ENCODE peak calls at places on chromosomes 7 and 10, in four cellular contexts. One of them, this sample, is unnamed.

GRCh38 chr10:84004206-84004605 is 135.1 kb upstream of the GHITM start:
- DNase-seq in astrocyte: no peak
- DNase-seq in MM.1S: no peak
- DNase-seq in hepatocyte: peak; percentile 29
- DNase-seq in this sample: no peak

GRCh38 chr7:28207486-28208158 is 27.0 kb upstream of the JAZF1 start:
- DNase-seq in hepatocyte: no peak
- DNase-seq in MM.1S: peak; percentile 68
- DNase-seq in astrocyte: peak; percentile 56
- DNase-seq in this sample: no peak

GRCh38 chr10:63935705-63936104 is 414.5 kb downstream of the REEP3 start:
- DNase-seq in hepatocyte: no peak
- DNase-seq in astrocyte: no peak
- DNase-seq in MM.1S: peak; percentile 30
- DNase-seq in this sample: peak; percentile 68

GRCh38 chr7:7577888-7578287 is 11.2 kb downstream of the MIOS start:
- DNase-seq in astrocyte: no peak
- DNase-seq in MM.1S: no peak
- DNase-seq in hepatocyte: no peak
- DNase-seq in this sample: no peak

GRCh38 chr10:58755688-58756087 is 243.0 kb downstream of the BICC1 start:
- DNase-seq in MM.1S: peak; percentile 58
- DNase-seq in astrocyte: peak; percentile 92
- DNase-seq in hepatocyte: peak; percentile 55
- DNase-seq in this sample: no peak

GRCh38 chr7:106065560-106066500 is 46.3 kb downstream of the SYPL1 start:
- DNase-seq in hepatocyte: no peak
- DNase-seq in astrocyte: no peak
- DNase-seq in MM.1S: no peak
- DNase-seq in this sample: no peak

GRCh38 chr7:148697950-148698396 is 730 bp upstream of the CUL1 start:
- DNase-seq in astrocyte: no peak
- DNase-seq in hepatocyte: no peak
- DNase-seq in MM.1S: peak; percentile 48
- DNase-seq in this sample: peak; percentile 66

GRCh38 chr7:159116581-159117339 is 27.9 kb downstream of the VIPR2 start:
- DNase-seq in astrocyte: no peak
- DNase-seq in hepatocyte: no peak
- DNase-seq in MM.1S: no peak
- DNase-seq in this sample: no peak

GRCh38 chr10:33306756-33307519 is 27.5 kb downstream of the NRP1 start:
- DNase-seq in MM.1S: no peak
- DNase-seq in hepatocyte: peak; percentile 45
- DNase-seq in astrocyte: peak; percentile 35
- DNase-seq in this sample: no peak

GRCh38 chr10:31219321-31219720 is 99.7 kb upstream of the ZEB1 start:
- DNase-seq in astrocyte: no peak
- DNase-seq in hepatocyte: no peak
- DNase-seq in MM.1S: no peak
- DNase-seq in this sample: no peak

GRCh38 chr7:91288208-91288824 is 24.1 kb downstream of the FZD1 start:
- DNase-seq in hepatocyte: peak; percentile 68
- DNase-seq in astrocyte: no peak
- DNase-seq in MM.1S: peak; percentile 13
- DNase-seq in this sample: peak; percentile 89

GRCh38 chr10:28587970-28588290 is 55.0 kb downstream of the WAC start:
- DNase-seq in astrocyte: peak; percentile 73
- DNase-seq in MM.1S: no peak
- DNase-seq in hepatocyte: peak; percentile 10
- DNase-seq in this sample: no peak

GRCh38 chr10:125130260-125130659 is 30.1 kb downstream of the CTBP2 start:
- DNase-seq in hepatocyte: no peak
- DNase-seq in astrocyte: no peak
- DNase-seq in MM.1S: no peak
- DNase-seq in this sample: no peak

GRCh38 chr10:95289921-95290421 is 832 bp downstream of the PDLIM1 start:
- DNase-seq in astrocyte: no peak
- DNase-seq in MM.1S: no peak
- DNase-seq in hepatocyte: no peak
- DNase-seq in this sample: no peak
- H2AFZ ChIP-seq in astrocyte: no peak overlapping the region
- H2AFZ ChIP-seq in MM.1S: no peak overlapping the region
- H2AFZ ChIP-seq in hepatocyte: peak overlapping the region; percentile 79
- H2AFZ ChIP-seq in this sample: no peak overlapping the region

DNA sequence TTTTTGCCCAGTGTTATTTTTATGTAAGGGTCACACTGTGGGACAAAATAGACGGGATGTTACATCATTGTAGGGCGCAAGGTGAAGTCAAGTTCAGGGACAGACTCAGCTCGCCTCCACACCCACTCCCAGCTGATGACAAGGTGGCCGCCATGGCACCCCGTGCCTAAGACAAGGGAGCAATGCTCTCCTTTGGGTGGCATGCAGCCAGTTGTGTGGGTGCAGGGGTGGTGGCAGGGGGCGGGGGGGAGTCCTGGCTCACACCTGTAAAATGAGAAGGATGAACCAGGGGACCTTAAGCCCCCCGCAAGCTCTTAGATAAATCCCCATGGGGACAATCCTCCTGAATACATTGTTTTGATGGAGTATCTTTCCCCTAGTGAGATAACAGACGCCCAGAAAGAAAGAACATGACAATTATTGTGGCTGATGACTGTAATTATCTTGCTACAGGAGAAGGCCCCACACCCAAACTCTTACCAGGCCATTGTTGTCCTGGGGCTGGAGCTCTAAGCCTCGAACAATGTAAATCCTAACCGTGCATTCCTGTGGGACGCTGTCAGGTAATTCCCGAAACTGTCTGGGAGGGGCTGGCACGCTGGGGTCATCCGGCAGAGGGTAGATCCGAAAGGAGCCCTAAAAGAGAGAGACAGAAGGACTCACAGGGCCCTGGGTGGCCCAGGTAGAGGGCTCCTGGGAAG is 148.7 kb downstream of the MYOF start:
- DNase-seq in hepatocyte: no peak
- DNase-seq in MM.1S: no peak
- DNase-seq in astrocyte: peak; percentile 45
- DNase-seq in this sample: no peak
- H3K4me2 ChIP-seq in hepatocyte: no peak overlapping the region
- H3K4me2 ChIP-seq in MM.1S: no peak overlapping the region
- H3K4me2 ChIP-seq in astrocyte: peak overlapping the region; percentile 4
- H3K4me2 ChIP-seq in this sample: no peak overlapping the region

GRCh38 chr7:69775231-69775771 is 177.0 kb downstream of the AUTS2 start:
- DNase-seq in hepatocyte: peak; percentile 11
- DNase-seq in MM.1S: no peak
- DNase-seq in astrocyte: peak; percentile 29
- DNase-seq in this sample: no peak

GRCh38 chr7:69769826-69770225 is 171.6 kb downstream of the AUTS2 start:
- DNase-seq in hepatocyte: no peak
- DNase-seq in MM.1S: no peak
- DNase-seq in astrocyte: no peak
- DNase-seq in this sample: no peak

GRCh38 chr7:69770613-69771012 is 172.3 kb downstream of the AUTS2 start:
- DNase-seq in MM.1S: no peak
- DNase-seq in hepatocyte: no peak
- DNase-seq in astrocyte: no peak
- DNase-seq in this sample: peak; percentile 77

GRCh38 chr7:69773535-69774225 is 175.4 kb downstream of the AUTS2 start:
- DNase-seq in hepatocyte: no peak
- DNase-seq in astrocyte: no peak
- DNase-seq in MM.1S: no peak
- DNase-seq in this sample: no peak

GRCh38 chr7:69772699-69773436 is 174.6 kb downstream of the AUTS2 start:
- DNase-seq in astrocyte: no peak
- DNase-seq in hepatocyte: no peak
- DNase-seq in MM.1S: no peak
- DNase-seq in this sample: no peak
- H3K79me2 ChIP-seq in astrocyte: no peaks in the 10 kb centered on the region
- H3K79me2 ChIP-seq in hepatocyte: peaks cover 5% of the 10 kb centered on the region
- H3K79me2 ChIP-seq in MM.1S: no peaks in the 10 kb centered on the region
- H3K79me2 ChIP-seq in this sample: no peaks in the 10 kb centered on the region

GRCh38 chr7:151381083-151381332 is 28.8 kb downstream of the WDR86 start:
- DNase-seq in astrocyte: no peak
- DNase-seq in hepatocyte: no peak
- DNase-seq in MM.1S: no peak
- DNase-seq in this sample: peak; percentile 68
- H2AFZ ChIP-seq in astrocyte: no peak overlapping the region
- H2AFZ ChIP-seq in hepatocyte: no peak overlapping the region
- H2AFZ ChIP-seq in MM.1S: peak overlapping the region; percentile 22
- H2AFZ ChIP-seq in this sample: no peak overlapping the region

GRCh38 chr7:143322646-143323343 is 6.9 kb downstream of the CLCN1 start:
- DNase-seq in astrocyte: no peak
- DNase-seq in MM.1S: no peak
- DNase-seq in hepatocyte: peak; percentile 22
- DNase-seq in this sample: no peak

GRCh38 chr7:143327903-143328302 is 12.0 kb downstream of the CLCN1 start:
- DNase-seq in hepatocyte: no peak
- DNase-seq in astrocyte: no peak
- DNase-seq in MM.1S: no peak
- DNase-seq in this sample: no peak

GRCh38 chr7:143323650-143324049 is 7.7 kb downstream of the CLCN1 start:
- DNase-seq in hepatocyte: no peak
- DNase-seq in MM.1S: no peak
- DNase-seq in astrocyte: no peak
- DNase-seq in this sample: no peak

GRCh38 chr7:143321734-143322133 is 5.8 kb downstream of the CLCN1 start:
- DNase-seq in MM.1S: no peak
- DNase-seq in astrocyte: no peak
- DNase-seq in hepatocyte: no peak
- DNase-seq in this sample: no peak

DNA sequence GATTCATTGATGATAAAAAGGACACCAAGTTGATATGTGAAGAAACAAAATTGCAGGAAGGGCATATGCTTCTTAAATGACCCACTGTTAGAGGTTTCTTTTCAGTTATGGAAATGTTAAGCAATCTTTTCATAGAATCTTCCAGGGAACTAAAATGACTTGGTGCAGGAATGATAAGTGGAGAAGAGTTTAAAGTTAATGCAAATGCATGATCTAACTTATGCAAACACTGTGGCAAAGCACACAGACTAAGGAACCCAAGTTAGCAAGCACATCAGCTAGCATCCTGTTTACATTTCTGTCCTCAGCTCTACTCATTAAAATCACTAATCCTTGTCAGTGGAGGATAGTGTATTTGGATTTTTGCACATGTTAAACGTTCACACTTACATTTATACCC is 9.3 kb downstream of the CLCN1 start:
- DNase-seq in MM.1S: no peak
- DNase-seq in astrocyte: no peak
- DNase-seq in hepatocyte: no peak
- DNase-seq in this sample: no peak
- H3K4me2 ChIP-seq in MM.1S: no peak overlapping the region
- H3K4me2 ChIP-seq in astrocyte: no peak overlapping the region
- H3K4me2 ChIP-seq in hepatocyte: no peak overlapping the region
- H3K4me2 ChIP-seq in this sample: no peak overlapping the region

DNA sequence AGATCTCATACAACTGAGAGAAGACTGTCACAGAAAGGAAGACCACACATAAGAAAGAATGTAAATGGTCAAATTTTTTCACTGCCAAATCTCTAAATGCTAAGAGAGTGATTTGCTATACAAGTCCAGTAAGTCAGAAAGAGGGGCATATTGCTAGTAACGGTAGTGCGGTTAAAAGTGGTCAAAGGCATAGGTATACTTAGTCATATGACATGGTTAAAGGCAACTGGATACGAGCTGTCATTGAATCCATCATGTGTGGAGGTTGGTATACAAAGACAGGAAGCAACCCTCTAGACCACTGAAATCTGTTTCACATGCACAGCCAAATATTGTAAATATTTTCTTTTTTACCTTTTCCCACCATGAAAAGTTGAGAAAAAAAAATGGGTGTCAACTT is 4.8 kb downstream of the INHBA start:
- DNase-seq in MM.1S: no peak
- DNase-seq in hepatocyte: no peak
- DNase-seq in astrocyte: no peak
- DNase-seq in this sample: no peak
- H3K79me2 ChIP-seq in MM.1S: no peaks in the 10 kb centered on the region
- H3K79me2 ChIP-seq in hepatocyte: peaks cover 22% of the 10 kb centered on the region
- H3K79me2 ChIP-seq in astrocyte: peaks cover 99% of the 10 kb centered on the region
- H3K79me2 ChIP-seq in this sample: no peaks in the 10 kb centered on the region

GRCh38 chr7:135743907-135744789 is 4.5 kb downstream of the FAM180A start:
- DNase-seq in astrocyte: peak; percentile 86
- DNase-seq in hepatocyte: no peak
- DNase-seq in MM.1S: no peak
- DNase-seq in this sample: no peak

GRCh38 chr7:135748770-135749169 is at the start of gene FAM180A:
- DNase-seq in astrocyte: peak; percentile 70
- DNase-seq in MM.1S: no peak
- DNase-seq in hepatocyte: no peak
- DNase-seq in this sample: no peak

GRCh38 chr7:135745702-135746312 is 2.8 kb downstream of the FAM180A start:
- DNase-seq in hepatocyte: no peak
- DNase-seq in MM.1S: no peak
- DNase-seq in astrocyte: peak; percentile 99
- DNase-seq in this sample: no peak

GRCh38 chr7:135744938-135745701 is 3.5 kb downstream of the FAM180A start:
- DNase-seq in astrocyte: peak; percentile 94
- DNase-seq in MM.1S: no peak
- DNase-seq in hepatocyte: no peak
- DNase-seq in this sample: no peak

DNA sequence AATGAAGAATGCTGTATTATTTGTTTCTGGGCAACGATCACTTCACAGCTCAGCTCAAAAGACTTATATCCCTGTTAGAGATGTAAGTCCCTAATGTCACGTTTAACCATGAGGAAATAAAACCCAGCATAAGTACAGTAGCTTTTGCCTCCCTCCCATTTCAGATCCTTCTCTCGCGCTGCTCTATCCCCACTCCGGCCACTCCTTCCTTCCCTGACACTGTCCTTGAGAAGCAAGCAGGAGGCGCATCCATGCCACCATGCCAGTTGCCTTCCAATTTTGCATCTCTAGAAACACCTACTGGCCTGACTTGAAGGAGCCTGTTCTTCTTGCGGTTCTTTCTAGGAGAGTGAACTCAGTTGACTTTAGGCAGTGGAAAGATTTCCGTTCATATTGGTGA is 1.2 kb downstream of the FAM180A start:
- DNase-seq in hepatocyte: no peak
- DNase-seq in MM.1S: no peak
- DNase-seq in astrocyte: no peak
- DNase-seq in this sample: no peak
- H2AFZ ChIP-seq in hepatocyte: no peak overlapping the region
- H2AFZ ChIP-seq in MM.1S: no peak overlapping the region
- H2AFZ ChIP-seq in astrocyte: no peak overlapping the region
- H2AFZ ChIP-seq in this sample: no peak overlapping the region

DNA sequence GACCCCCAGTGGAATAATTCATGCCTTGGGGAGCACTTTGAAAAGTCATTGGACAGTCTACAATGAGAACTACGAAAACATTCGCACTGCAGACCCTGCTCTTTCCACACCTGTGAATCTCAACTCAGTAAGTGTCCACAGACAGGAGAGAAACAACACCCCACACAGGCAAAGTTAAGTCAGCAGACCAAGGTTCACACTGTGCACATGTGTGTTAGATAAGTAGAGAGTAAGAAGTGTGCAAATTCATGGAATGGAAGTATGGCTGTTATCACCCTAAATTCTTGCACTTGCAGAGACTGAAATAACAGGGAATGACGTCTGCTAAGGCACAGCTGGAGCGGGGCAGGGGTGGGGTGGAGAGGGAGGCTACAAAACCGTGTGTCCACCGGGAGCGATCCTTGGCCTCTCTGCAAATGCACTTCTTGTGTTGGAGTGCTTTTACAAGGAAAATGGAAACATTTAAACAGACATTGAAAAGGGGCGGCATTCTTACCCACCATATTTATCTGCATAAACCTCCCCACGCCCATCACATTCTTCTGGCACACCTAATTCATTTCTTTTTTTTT is 30.3 kb downstream of the TNS3 start:
- DNase-seq in astrocyte: no peak
- DNase-seq in hepatocyte: peak; percentile 55
- DNase-seq in MM.1S: no peak
- DNase-seq in this sample: peak; percentile 40
- H3K4me2 ChIP-seq in astrocyte: no peak overlapping the region
- H3K4me2 ChIP-seq in hepatocyte: peak overlapping the region; percentile 31
- H3K4me2 ChIP-seq in MM.1S: no peak overlapping the region
- H3K4me2 ChIP-seq in this sample: no peak overlapping the region

This sample was measured in Karpas-422.